ENCODE peak calls at places on chromosome 7, in six cellular contexts. Y is hepatocyte, X is IMR-90, K is thyroid gland, W is cardiac muscle cell, E is colonic mucosa. G is an unnamed sample.
A peak's percentile ranks its signal among the peaks of the same experiment; 100 is the strongest.

GRCh38 chr7:55569797-55570196 is 2.5 kb downstream of the VOPP1 start:
- DNase-seq in W (no peak), X (no peak), E (no peak), K (no peak), Y (no peak), G (no peak)

GRCh38 chr7:131544449-131545425 is 11.7 kb downstream of the PODXL start:
- DNase-seq in Y (no peak), K (no peak), E (no peak), W (peak; percentile 35), X (peak; percentile 35), G (no peak)

GRCh38 chr7:132771301-132771730 is 195.0 kb upstream of the PLXNA4 start:
- DNase-seq in Y (no peak), K (no peak), E (no peak), W (no peak), X (no peak), G (no peak)

GRCh38 chr7:6252310-6252709 is 20.1 kb downstream of the CYTH3 start:
- DNase-seq in Y (no peak), W (peak; percentile 43), K (no peak), X (peak; percentile 48), E (no peak), G (no peak)

GRCh38 chr7:4665661-4666060 is 16.4 kb upstream of the FOXK1 start:
- DNase-seq in K (no peak), E (no peak), W (peak; percentile 90), X (peak; percentile 99), Y (no peak), G (no peak)

GRCh38 chr7:128946936-128947830 is 9.5 kb downstream of the IRF5 start:
- DNase-seq in X (no peak), K (no peak), W (no peak), E (no peak), Y (no peak), G (no peak)

GRCh38 chr7:112540839-112541577 is 60.2 kb downstream of the LSMEM1 start:
- DNase-seq in K (no peak), X (no peak), W (no peak), E (no peak), Y (no peak), G (no peak)

GRCh38 chr7:133252858-133253521 is at the start of gene EXOC4:
- DNase-seq in K (peak; percentile 91), W (peak; percentile 98), Y (peak; percentile 97), X (peak; percentile 97), E (peak; percentile 96), G (peak; percentile 98)

GRCh38 chr7:87414400-87415188 is 60.9 kb downstream of the ABCB4 start:
- DNase-seq in X (peak; percentile 72), W (no peak), K (no peak), E (no peak), Y (peak; percentile 41), G (no peak)

GRCh38 chr7:101303102-101303701 is 18.4 kb downstream of the IFT22 start:
- DNase-seq in E (no peak), Y (peak; percentile 13), X (no peak), W (peak; percentile 19), K (no peak), G (no peak)

DNA sequence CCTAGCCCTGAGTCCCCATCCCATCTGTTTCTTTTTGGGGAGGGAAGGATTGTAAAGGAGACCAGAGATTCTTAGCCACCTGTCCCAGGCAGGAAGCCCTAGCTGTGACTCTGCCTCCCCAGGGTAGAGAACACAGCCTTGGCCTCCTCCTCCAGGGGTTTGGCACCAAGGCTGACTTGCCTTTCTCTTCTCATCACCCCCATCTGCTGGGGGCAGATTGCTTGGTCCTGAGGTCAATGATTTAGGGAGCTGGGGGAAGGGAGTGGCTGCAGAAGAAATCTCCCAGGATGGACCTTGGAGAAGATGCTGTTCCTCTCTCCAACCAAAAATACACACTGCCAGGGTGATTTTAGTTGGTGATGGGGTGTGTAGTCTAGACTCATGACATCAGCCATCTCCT is 2.6 kb upstream of the MNX1 start:
- DNase-seq in K (no peak), E (no peak), Y (no peak), X (no peak), W (no peak), G (no peak)
- H3K27me3 ChIP-seq in K (peaks cover 22% of the 10 kb centered on the region), E (peaks cover 51% of the 10 kb centered on the region), Y (peaks cover 89% of the 10 kb centered on the region), X (peaks cover 93% of the 10 kb centered on the region), W (peaks cover 96% of the 10 kb centered on the region), G (peaks cover 93% of the 10 kb centered on the region)

GRCh38 chr7:122145937-122146336 is 1.9 kb upstream of the AASS start:
- DNase-seq in X (no peak), W (no peak), E (no peak), K (no peak), Y (no peak), G (no peak)

GRCh38 chr7:122143376-122143750 is 686 bp downstream of the AASS start:
- DNase-seq in X (peak; percentile 19), W (peak; percentile 38), K (peak; percentile 23), Y (peak; percentile 16), E (peak; percentile 21), G (peak; percentile 21)

GRCh38 chr7:122148081-122148480 is 4.0 kb upstream of the AASS start:
- DNase-seq in K (no peak), Y (no peak), E (no peak), W (no peak), X (no peak), G (no peak)

GRCh38 chr7:122140918-122141317 is 3.1 kb downstream of the AASS start:
- DNase-seq in K (no peak), W (no peak), Y (no peak), X (no peak), E (no peak), G (no peak)

DNA sequence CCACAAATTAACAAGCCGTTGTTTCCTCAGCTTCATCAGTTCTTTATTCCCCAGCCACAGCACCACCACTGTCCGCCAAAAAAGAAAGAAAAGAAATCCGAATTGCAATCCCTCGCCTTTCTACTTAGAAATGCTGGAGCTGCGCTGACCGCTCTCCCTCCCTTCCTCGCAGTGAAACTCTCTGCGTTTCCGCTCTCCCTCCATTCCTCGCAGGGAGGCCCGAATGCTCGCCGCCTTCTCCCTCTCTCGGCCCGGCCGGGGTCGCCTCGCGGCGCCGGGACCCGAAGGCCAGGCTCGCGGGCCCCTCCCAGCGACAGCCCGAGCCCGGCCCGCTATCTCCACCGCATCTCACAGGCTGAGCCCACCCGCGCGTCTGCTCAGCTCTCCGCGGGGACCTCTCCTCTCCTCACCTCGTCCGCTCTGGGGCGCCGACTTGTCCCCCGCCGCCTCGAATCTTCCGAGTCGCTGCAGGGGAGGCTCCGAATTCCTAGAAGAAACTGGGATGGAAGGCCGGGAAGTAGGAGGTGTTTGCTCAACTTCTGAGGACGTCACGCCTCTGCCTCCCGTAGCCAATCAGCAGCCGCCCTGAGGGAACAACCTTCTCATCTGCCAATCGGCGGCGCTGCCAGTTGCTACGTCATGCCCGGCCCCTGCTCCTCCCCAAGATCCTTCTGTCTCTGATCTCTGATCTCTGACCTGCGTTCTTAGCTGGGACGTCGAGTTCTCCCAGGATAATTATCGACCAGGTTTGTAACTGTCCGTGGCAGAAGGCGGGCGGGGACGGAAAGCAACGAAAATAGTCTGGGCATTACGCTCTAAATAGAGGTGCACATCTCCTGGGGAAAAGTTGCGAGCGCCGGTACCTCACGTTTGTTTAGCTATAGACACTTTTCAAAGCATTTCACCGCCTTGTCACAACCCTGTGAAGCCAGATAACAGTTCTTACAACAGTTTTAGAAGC is at the start of gene AASS:
- DNase-seq in X (peak; percentile 94), E (peak; percentile 98), W (peak; percentile 98), Y (peak; percentile 97), K (peak; percentile 98), G (peak; percentile 96)
- H3K4me3 ChIP-seq in X (peak within 1 kb of the TSS; percentile 64), E (peak within 1 kb of the TSS; percentile 91), W (peak within 1 kb of the TSS; percentile 74), Y (peak within 1 kb of the TSS; percentile 60), K (peak within 1 kb of the TSS; percentile 65), G (peak within 1 kb of the TSS; percentile 85)

GRCh38 chr7:31705377-31705776 is 18.4 kb downstream of the PPP1R17 start:
- DNase-seq in W (no peak), X (no peak), Y (no peak), K (no peak), E (no peak), G (no peak)

GRCh38 chr7:31702354-31702753 is 15.3 kb downstream of the PPP1R17 start:
- DNase-seq in E (no peak), Y (no peak), K (no peak), X (no peak), W (no peak), G (no peak)

GRCh38 chr7:31710171-31710570 is 23.2 kb downstream of the PPP1R17 start:
- DNase-seq in K (no peak), Y (no peak), E (no peak), X (no peak), W (no peak), G (peak; percentile 56)

DNA sequence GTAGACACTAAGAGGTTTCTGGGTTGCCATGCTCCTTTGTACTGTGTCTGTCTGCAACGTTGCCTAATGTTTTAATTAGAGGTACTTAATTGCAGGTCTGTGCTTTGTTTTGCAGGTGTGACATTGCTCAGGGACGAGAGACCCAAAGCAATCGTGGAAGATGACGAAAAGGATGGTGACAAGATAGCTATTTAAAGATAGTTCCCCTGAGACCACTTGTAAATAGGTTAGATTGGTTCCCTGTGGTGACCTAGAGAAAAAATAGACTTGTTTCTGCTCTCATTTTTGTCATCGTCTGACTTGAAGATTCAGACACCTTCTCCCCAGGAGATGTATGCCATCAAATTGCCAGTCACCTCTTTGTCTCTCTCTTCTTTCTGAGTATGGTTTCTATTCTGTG is 20.1 kb downstream of the PPP1R17 start:
- DNase-seq in Y (no peak), W (no peak), E (no peak), X (no peak), K (no peak), G (no peak)
- H3K27me3 ChIP-seq in Y (peaks cover 10% of the 10 kb centered on the region), W (no peaks in the 10 kb centered on the region), E (no peaks in the 10 kb centered on the region), X (no peaks in the 10 kb centered on the region), K (no peaks in the 10 kb centered on the region), G (no peaks in the 10 kb centered on the region)

GRCh38 chr7:33901847-33902246 is 3.5 kb upstream of the BMPER start:
- DNase-seq in K (no peak), W (no peak), E (no peak), Y (no peak), X (no peak), G (no peak)

GRCh38 chr7:33904680-33905388 is 505 bp upstream of the BMPER start:
- DNase-seq in X (peak; percentile 59), E (peak; percentile 22), W (peak; percentile 74), Y (peak; percentile 61), K (peak; percentile 24), G (peak; percentile 45)

GRCh38 chr7:33906697-33907096 is 1.4 kb downstream of the BMPER start:
- DNase-seq in Y (no peak), X (no peak), K (no peak), W (no peak), E (no peak), G (no peak)

GRCh38 chr7:33905389-33906032 is at the start of gene BMPER:
- DNase-seq in X (peak; percentile 19), W (no peak), E (peak; percentile 28), K (peak; percentile 53), Y (peak; percentile 70), G (peak; percentile 49)

DNA sequence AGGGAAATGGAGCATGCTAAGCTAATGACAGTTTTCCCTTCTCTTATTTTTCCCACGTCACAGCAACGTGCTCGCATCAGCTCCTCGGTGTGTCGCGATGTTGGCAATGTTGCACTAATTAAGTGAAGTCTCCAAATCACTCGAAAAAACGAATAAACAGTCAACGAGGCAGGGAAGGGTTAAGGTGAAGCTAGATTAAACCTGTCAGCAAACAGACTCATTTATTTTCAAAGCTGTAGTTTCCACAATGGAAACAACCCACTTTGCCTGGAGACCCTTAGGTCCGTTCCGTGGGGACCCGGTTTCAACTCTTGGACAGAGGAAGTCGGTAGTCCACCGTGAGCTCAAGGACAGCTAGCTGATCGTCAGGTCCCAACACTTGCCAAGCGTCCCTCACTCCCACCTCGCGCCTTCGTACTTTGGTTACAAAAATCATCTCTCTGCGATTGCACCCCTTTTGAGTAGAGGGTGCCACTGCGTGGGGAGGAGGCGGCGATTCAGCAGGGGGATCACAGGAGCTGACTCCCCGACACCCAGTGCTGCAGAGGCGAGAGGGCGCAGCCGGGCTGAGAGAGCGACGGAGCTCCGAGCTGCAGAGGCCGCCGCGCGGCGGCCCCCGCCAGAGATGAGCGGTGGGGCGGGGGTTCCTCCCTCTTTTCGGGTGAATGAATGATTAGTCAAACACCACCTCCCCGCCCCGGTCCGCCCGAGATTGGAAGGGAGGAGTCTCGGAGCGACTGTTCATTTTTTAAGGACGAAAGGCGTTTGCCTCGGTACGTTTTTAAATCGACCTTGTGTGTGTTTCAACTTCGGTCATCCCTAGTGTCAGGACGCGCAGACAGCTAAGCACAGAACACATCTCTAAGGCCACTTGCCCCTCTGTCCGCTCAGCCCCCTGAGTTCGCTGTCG is 1.3 kb upstream of the BMPER start:
- DNase-seq in E (peak; percentile 30), W (peak; percentile 72), K (peak; percentile 19), X (peak; percentile 45), Y (peak; percentile 54), G (peak; percentile 54)
- H3K4me3 ChIP-seq in E (peak overlapping the region; percentile 46), W (peak overlapping the region; percentile 97), K (peak overlapping the region; percentile 71), X (peak overlapping the region; percentile 70), Y (peak overlapping the region; percentile 88), G (peak overlapping the region; percentile 82)

G was measured in neuronal stem cell.